ENCODE peak calls at places on chromosomes 3 and 15, in ten cellular contexts. C, U, O, M, S, K, Y, L, G and A are unnamed samples.

GRCh38 chr3:4981688-4982494 is 2.7 kb downstream of the BHLHE40 start:
- DNase-seq in C (no peak), U (no peak), O (peak), M (peak), S (peak), K (no peak), Y (peak), L (no peak), G (no peak), A (no peak)

GRCh38 chr15:71792521-71792920 is 17.8 kb upstream of the NR2E3 start:
- DNase-seq in C (no peak), U (no peak), O (no peak), M (peak), S (peak), K (no peak), Y (peak), L (peak), G (no peak), A (no peak)

GRCh38 chr3:13600950-13601691 is 52.2 kb downstream of the FBLN2 start:
- DNase-seq in C (no peak), U (no peak), O (no peak), M (peak), S (peak), K (no peak), Y (peak), L (peak), G (no peak), A (no peak)

GRCh38 chr3:38117163-38117716 is 19.7 kb downstream of the ACAA1 start:
- DNase-seq in C (no peak), U (no peak), O (no peak), M (peak), S (peak), K (no peak), Y (no peak), L (no peak), G (peak), A (no peak)

GRCh38 chr3:194067949-194068362 is 68.0 kb upstream of the HES1 start:
- DNase-seq in C (no peak), U (no peak), O (no peak), M (peak), S (no peak), K (no peak), Y (no peak), L (no peak), G (no peak), A (no peak)

GRCh38 chr15:68344600-68344999 is 67.1 kb downstream of the FEM1B start:
- DNase-seq in C (no peak), U (no peak), O (no peak), M (peak), S (no peak), K (no peak), Y (peak), L (peak), G (no peak), A (no peak)

GRCh38 chr15:83971967-83972366 is 263.6 kb upstream of the GOLGA6L4 start:
- DNase-seq in C (no peak), U (no peak), O (no peak), M (no peak), S (peak), K (no peak), Y (no peak), L (no peak), G (no peak), A (no peak)

GRCh38 chr3:73805435-73805834 is 180.7 kb upstream of the PDZRN3 start:
- DNase-seq in C (no peak), U (peak), O (no peak), M (no peak), S (no peak), K (no peak), Y (no peak), L (no peak), G (peak), A (no peak)

GRCh38 chr3:120879401-120879800 is 28.6 kb upstream of the STXBP5L start:
- DNase-seq in C (no peak), U (no peak), O (no peak), M (no peak), S (no peak), K (no peak), Y (no peak), L (no peak), G (no peak), A (no peak)

GRCh38 chr15:25846377-25846776 is 16.8 kb downstream of the ATP10A start:
- DNase-seq in C (no peak), U (no peak), O (no peak), M (no peak), S (peak), K (no peak), Y (no peak), L (no peak), G (no peak), A (peak)

GRCh38 chr15:50051811-50052419 is 67.1 kb downstream of the ATP8B4 start:
- DNase-seq in C (no peak), U (no peak), O (peak), M (peak), S (peak), K (no peak), Y (peak), L (peak), G (peak), A (no peak)

GRCh38 chr3:95752199-95752598 is 1062.2 kb upstream of the EPHA6 start:
- DNase-seq in C (no peak), U (no peak), O (no peak), M (peak), S (no peak), K (no peak), Y (no peak), L (no peak), G (no peak), A (no peak)

GRCh38 chr3:64691051-64691450 is 3.3 kb upstream of the ADAMTS9 start:
- DNase-seq in C (no peak), U (no peak), O (no peak), M (no peak), S (peak), K (no peak), Y (peak), L (no peak), G (no peak), A (no peak)

GRCh38 chr3:56468184-56469106 is at the start of gene ERC2:
- DNase-seq in C (no peak), U (peak), O (peak), M (peak), S (peak), K (peak), Y (no peak), L (peak), G (peak), A (no peak)

GRCh38 chr15:81914734-81915234 is 131.0 kb downstream of the MEX3B start:
- DNase-seq in C (no peak), U (peak), O (no peak), M (no peak), S (no peak), K (no peak), Y (no peak), L (no peak), G (peak), A (no peak)

GRCh38 chr3:11514191-11514770 is 129.4 kb downstream of the VGLL4 start:
- DNase-seq in C (no peak), U (no peak), O (peak), M (peak), S (peak), K (no peak), Y (no peak), L (peak), G (peak), A (no peak)

GRCh38 chr15:80936288-80937078 is 53.1 kb downstream of the MESD start:
- DNase-seq in C (no peak), U (no peak), O (no peak), M (no peak), S (no peak), K (no peak), Y (no peak), L (no peak), G (no peak), A (no peak)

GRCh38 chr3:73727854-73728253 is 103.1 kb upstream of the PDZRN3 start:
- DNase-seq in C (no peak), U (no peak), O (no peak), M (no peak), S (peak), K (no peak), Y (no peak), L (no peak), G (no peak), A (no peak)

GRCh38 chr3:186931487-186932280 is 1.4 kb downstream of the ST6GAL1 start:
- DNase-seq in C (no peak), U (no peak), O (peak), M (peak), S (peak), K (peak), Y (peak), L (no peak), G (peak), A (peak)

GRCh38 chr3:192444096-192444790 is 283.1 kb downstream of the FGF12 start:
- DNase-seq in C (peak), U (peak), O (peak), M (peak), S (peak), K (peak), Y (peak), L (peak), G (peak), A (no peak)

GRCh38 chr3:127831723-127832172 is 9.4 kb upstream of the MGLL start:
- DNase-seq in C (no peak), U (peak), O (peak), M (peak), S (peak), K (peak), Y (no peak), L (no peak), G (peak), A (no peak)

GRCh38 chr3:190446492-190447301 is 3.0 kb downstream of the TMEM207 start:
- DNase-seq in C (no peak), U (no peak), O (no peak), M (no peak), S (no peak), K (no peak), Y (peak), L (no peak), G (no peak), A (no peak)

GRCh38 chr3:45957606-45958005 is 14.3 kb downstream of the CXCR6 start:
- DNase-seq in C (no peak), U (no peak), O (no peak), M (no peak), S (no peak), K (no peak), Y (no peak), L (no peak), G (no peak), A (no peak)

GRCh38 chr15:92915766-92916435 is 15.8 kb downstream of the CHD2 start:
- DNase-seq in C (no peak), U (no peak), O (no peak), M (no peak), S (no peak), K (no peak), Y (no peak), L (no peak), G (no peak), A (no peak)

GRCh38 chr3:59526999-59527398 is 477.2 kb upstream of the CFAP20DC start:
- DNase-seq in C (no peak), U (no peak), O (no peak), M (no peak), S (no peak), K (no peak), Y (no peak), L (no peak), G (no peak), A (no peak)

GRCh38 chr3:188270423-188270972 is 116.5 kb downstream of the LPP start:
- DNase-seq in C (no peak), U (no peak), O (no peak), M (peak), S (peak), K (no peak), Y (peak), L (no peak), G (no peak), A (no peak)

GRCh38 chr3:169286214-169286613 is 377.3 kb downstream of the MECOM start:
- DNase-seq in C (no peak), U (no peak), O (no peak), M (peak), S (no peak), K (no peak), Y (no peak), L (no peak), G (no peak), A (no peak)

GRCh38 chr3:119585867-119586570 is 6.7 kb downstream of the ADPRH start:
- DNase-seq in C (no peak), U (no peak), O (no peak), M (peak), S (peak), K (no peak), Y (no peak), L (no peak), G (no peak), A (no peak)

GRCh38 chr3:77296527-77296926 is 256.6 kb downstream of the ROBO2 start:
- DNase-seq in C (no peak), U (no peak), O (no peak), M (peak), S (peak), K (no peak), Y (no peak), L (no peak), G (no peak), A (no peak)

GRCh38 chr15:73558529-73558928 is 74.7 kb downstream of the NPTN start:
- DNase-seq in C (no peak), U (no peak), O (no peak), M (peak), S (peak), K (no peak), Y (no peak), L (no peak), G (no peak), A (no peak)
- H3K27ac ChIP-seq in C (no peak), U (no peak), O (no peak), M (peak), S (no peak), K (no peak), Y (no peak), L (no peak), G (no peak), A (no peak)

GRCh38 chr3:16697437-16698258 is 92.4 kb upstream of the DAZL start:
- DNase-seq in C (no peak), U (no peak), O (no peak), M (peak), S (peak), K (no peak), Y (no peak), L (no peak), G (no peak), A (no peak)
- H3K27ac ChIP-seq in C (no peak), U (no peak), O (no peak), M (no peak), S (no peak), K (no peak), Y (no peak), L (no peak), G (no peak), A (no peak)

DNA sequence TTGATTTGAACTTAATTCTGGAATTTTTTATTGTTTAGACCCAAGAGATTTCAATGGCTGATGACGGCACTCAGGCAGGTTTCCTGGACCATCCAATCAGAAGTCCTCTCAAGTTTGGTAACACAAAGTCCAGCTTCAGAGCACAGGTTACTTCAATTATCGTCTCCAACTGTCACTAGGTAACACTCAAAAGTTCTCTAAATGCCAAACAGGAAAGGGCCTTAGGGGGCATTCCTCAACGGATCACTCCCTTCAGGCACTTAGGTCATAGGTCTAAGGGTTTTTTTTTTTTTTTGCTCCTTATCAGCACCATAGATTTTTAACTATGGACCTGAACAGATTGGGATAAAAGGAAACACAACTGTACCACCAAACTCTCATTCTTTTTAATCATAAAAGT is 85.8 kb downstream of the MEIS2 start:
- DNase-seq in C (no peak), U (no peak), O (no peak), M (no peak), S (no peak), K (no peak), Y (no peak), L (no peak), G (no peak), A (no peak)
- H3K27ac ChIP-seq in C (no peak), U (no peak), O (no peak), M (no peak), S (peak), K (no peak), Y (no peak), L (no peak), G (peak), A (no peak)

DNA sequence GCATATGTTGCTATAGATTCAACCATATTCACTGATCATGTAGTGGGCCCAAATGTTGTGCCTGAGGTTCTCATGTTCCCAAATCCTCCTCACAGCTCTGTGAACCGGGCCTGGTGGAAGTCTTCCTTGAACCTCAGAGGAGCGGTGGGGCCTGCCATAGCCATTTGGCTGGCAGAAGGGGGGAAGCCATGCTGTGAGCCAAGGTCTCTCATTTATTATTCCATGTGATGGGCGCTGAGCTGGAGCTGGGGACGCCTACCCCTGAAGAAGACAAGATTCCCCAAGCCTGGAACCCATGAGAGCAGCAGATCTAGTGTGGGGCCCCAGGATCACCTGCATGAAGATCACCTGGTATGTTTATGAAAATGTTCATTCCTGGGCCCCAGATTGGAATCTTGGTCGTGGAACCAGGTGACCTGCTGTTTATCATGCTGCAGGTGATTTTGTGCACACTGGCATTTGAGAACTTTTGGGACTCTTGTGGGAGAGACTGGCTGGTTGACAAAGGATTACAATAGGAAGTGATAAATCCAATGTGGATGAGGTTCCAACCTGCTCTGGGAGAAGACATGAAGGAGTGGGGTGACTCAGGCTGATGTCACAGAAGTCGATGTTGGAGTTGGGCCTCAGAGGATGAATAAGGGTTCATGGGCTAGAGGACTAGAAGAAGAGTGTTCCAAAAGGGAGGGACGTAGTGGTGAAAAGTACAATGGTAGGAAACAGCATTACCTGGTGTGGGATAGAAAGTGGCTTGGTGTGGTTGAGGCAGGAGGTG is 102.1 kb downstream of the ASB7 start:
- DNase-seq in C (no peak), U (no peak), O (no peak), M (peak), S (peak), K (peak), Y (peak), L (peak), G (no peak), A (no peak)
- H3K27ac ChIP-seq in C (no peak), U (no peak), O (no peak), M (peak), S (peak), K (no peak), Y (peak), L (peak), G (no peak), A (no peak)

DNA sequence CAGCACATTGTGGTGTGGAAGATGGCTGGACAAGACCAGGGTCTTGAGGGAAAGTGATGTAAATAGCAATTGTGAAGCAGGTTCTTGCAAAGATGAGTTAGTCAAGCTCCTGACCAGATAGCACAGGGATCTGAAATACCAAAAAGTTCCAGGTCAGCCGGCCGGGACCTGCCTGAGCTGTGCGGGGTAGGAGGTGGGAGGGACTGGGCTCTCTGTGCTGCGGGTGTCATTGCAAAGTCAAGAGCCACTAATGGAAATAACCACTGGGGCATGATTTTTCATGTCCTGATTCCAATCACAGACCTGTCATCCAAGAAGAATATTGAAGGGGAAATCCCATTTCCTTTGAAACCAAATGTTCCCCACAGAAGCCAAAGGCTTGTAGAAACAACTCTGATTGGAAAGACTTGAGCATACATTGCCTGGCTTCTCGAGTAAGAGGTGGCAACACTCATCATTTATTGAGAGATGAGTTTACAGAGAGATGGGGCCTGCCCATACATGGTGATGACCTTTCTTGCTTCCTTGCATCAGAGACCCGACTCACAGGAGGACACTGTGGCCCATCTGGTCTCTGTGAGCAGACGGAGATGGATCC is 44.2 kb upstream of the KY start:
- DNase-seq in C (no peak), U (no peak), O (no peak), M (no peak), S (no peak), K (no peak), Y (no peak), L (no peak), G (no peak), A (no peak)
- H3K27ac ChIP-seq in C (no peak), U (no peak), O (no peak), M (no peak), S (no peak), K (no peak), Y (no peak), L (no peak), G (peak), A (no peak)

DNA sequence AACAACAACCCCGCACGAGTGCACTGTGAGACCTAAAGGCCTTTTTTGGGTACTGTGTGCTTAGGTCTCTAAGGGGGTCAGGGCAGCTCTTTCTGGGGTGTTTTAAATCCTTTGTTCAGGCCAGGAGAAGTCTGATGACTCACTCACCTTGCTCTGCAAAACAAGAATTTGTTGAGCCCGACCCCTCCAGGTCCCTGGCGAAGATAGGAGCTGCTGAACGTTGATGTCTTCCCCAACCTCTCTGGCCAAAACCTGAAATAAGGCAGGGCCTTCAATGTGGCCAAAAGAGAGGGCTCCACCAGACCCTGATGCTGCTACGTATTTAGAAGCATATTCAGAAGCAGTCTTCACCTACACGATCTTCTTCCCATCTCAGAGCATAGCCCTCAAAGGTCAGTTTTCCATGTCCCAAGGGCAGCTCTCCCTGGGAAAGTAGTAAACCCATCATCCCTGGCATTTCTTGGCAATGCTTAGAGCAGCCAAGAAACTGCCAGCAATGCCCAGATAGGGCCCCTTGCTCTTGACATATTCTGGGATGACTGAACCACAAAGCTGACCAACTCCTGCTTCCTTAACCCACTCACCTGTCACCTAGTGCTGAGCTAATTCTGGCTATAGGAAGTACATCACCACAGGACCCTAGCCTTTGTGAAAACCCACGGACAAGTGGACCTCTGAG is 27.1 kb downstream of the CCDC13 start:
- DNase-seq in C (no peak), U (no peak), O (peak), M (peak), S (no peak), K (no peak), Y (no peak), L (no peak), G (no peak), A (no peak)
- H3K27ac ChIP-seq in C (peak), U (peak), O (no peak), M (peak), S (no peak), K (peak), Y (no peak), L (no peak), G (peak), A (no peak)

DNA sequence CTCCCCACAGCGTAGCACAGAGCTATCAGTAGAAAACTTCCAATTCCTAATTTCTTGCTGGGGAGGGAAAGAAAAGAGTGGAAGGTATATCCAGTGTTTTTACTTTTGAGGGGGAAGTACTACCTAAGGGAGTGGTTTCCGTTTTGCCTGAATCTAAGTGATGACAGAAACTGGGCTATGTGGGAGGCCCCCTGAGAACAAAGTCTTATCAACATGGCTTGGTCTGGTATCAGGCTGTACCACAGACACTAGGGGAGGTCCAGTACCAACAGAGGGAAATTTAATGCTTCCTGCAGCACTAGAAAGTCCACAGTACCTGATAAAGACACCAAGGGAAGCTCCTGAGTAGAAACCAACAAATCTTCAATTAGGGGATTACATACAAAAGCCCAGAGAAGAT is 199.2 kb downstream of the IL5RA start:
- DNase-seq in C (no peak), U (no peak), O (no peak), M (no peak), S (no peak), K (no peak), Y (no peak), L (no peak), G (no peak), A (no peak)
- H3K27ac ChIP-seq in C (no peak), U (no peak), O (no peak), M (no peak), S (no peak), K (no peak), Y (no peak), L (no peak), G (no peak), A (no peak)